ENCODE peak calls at places on chromosomes 4 and X, in seven cellular contexts. E is HCT116, M is SK-N-SH, P is HepG2, C is GM12878, Y is H1, U is K562. A is an unnamed sample. For H3K4me1, the result is how much of the 10 kb centered on the place peaks cover.

GRCh38 chrX:69501433-69501832 is 2.7 kb upstream of the NALF2 start:
- DNase-seq in E (peak), Y (peak), P (peak), C (no peak), M (no peak), U (no peak), A (peak)

GRCh38 chr4:122450847-122451246 is 5.7 kb downstream of the IL2 start:
- DNase-seq in Y (peak), U (no peak), E (peak), P (peak), C (no peak), M (no peak), A (peak)

GRCh38 chr4:186687263-186687662 is 36.4 kb downstream of the FAT1 start:
- DNase-seq in U (no peak), Y (no peak), C (no peak), E (no peak), P (no peak), M (no peak), A (no peak)

GRCh38 chrX:70029790-70030189 is 19.9 kb downstream of the AWAT2 start:
- DNase-seq in Y (no peak), P (no peak), C (no peak), E (no peak), M (no peak), U (no peak), A (no peak)

GRCh38 chr4:147078875-147079658 is 133.4 kb upstream of the TTC29 start:
- DNase-seq in U (no peak), C (no peak), Y (no peak), M (peak), E (no peak), P (no peak), A (no peak)

GRCh38 chrX:69031181-69031580 is 134.1 kb downstream of the PJA1 start:
- DNase-seq in P (peak), M (peak), C (no peak), U (no peak), E (peak), Y (peak), A (no peak)

GRCh38 chr4:82275431-82276423 is 98.1 kb downstream of the HNRNPD start:
- DNase-seq in P (peak), C (no peak), Y (peak), E (no peak), U (peak), M (no peak), A (no peak)

GRCh38 chrX:132612990-132613564 is 124.2 kb upstream of the MBNL3 start:
- DNase-seq in C (no peak), E (peak), Y (peak), M (peak), U (peak), P (no peak), A (no peak)

GRCh38 chr4:71231073-71231752 is 107.6 kb upstream of the SLC4A4 start:
- DNase-seq in U (no peak), M (no peak), E (no peak), Y (no peak), C (no peak), P (no peak), A (no peak)

GRCh38 chr4:55393461-55394320 is 2.1 kb upstream of the TMEM165 start:
- DNase-seq in Y (no peak), U (no peak), M (no peak), P (no peak), E (no peak), C (no peak), A (no peak)

GRCh38 chr4:185774815-185775684 is 36.9 kb downstream of the SORBS2 start:
- DNase-seq in P (no peak), U (no peak), M (no peak), Y (no peak), E (no peak), C (no peak), A (no peak)

GRCh38 chr4:5971077-5971447 is 47.2 kb downstream of the C4orf50 start:
- DNase-seq in U (peak), E (no peak), M (peak), C (no peak), P (no peak), Y (no peak), A (no peak)

GRCh38 chr4:120049732-120050494 is 16.7 kb downstream of the MAD2L1 start:
- DNase-seq in P (peak), U (peak), Y (peak), E (peak), M (peak), C (peak), A (peak)

GRCh38 chr4:120053916-120054315 is 12.7 kb downstream of the MAD2L1 start:
- DNase-seq in E (no peak), P (no peak), Y (no peak), M (no peak), U (no peak), C (no peak), A (no peak)

GRCh38 chr4:120055795-120056194 is 10.9 kb downstream of the MAD2L1 start:
- DNase-seq in M (no peak), P (no peak), U (no peak), E (no peak), Y (no peak), C (no peak), A (no peak)

GRCh38 chr4:120055167-120055566 is 11.5 kb downstream of the MAD2L1 start:
- DNase-seq in P (no peak), E (no peak), M (no peak), U (no peak), Y (no peak), C (no peak), A (no peak)

DNA sequence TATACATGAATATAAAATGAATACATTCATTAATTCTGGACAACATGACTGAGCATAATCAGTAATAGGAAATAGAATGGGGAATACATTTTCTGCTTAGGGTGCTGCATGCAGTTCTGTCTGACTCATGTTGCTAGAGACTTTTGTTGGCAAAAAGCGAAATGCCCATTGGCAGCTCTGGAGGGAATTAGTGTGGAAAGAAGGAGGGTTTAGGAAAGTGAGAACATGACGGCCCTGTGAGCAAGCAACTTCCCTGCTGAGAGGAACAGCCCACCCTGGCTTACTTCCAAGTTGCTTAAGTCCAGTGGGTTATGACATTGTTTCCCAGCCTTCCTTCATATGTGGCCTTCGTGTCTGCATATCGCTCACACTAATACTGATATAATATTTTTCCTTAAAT is 13.8 kb downstream of the MAD2L1 start:
- DNase-seq in E (no peak), Y (no peak), M (no peak), U (no peak), C (no peak), P (no peak), A (no peak)
- TF ChIP-seq YY1 in E (no peak), Y (no peak), M (no peak), U (no peak), C (no peak), P (no peak), A (no peak)

DNA sequence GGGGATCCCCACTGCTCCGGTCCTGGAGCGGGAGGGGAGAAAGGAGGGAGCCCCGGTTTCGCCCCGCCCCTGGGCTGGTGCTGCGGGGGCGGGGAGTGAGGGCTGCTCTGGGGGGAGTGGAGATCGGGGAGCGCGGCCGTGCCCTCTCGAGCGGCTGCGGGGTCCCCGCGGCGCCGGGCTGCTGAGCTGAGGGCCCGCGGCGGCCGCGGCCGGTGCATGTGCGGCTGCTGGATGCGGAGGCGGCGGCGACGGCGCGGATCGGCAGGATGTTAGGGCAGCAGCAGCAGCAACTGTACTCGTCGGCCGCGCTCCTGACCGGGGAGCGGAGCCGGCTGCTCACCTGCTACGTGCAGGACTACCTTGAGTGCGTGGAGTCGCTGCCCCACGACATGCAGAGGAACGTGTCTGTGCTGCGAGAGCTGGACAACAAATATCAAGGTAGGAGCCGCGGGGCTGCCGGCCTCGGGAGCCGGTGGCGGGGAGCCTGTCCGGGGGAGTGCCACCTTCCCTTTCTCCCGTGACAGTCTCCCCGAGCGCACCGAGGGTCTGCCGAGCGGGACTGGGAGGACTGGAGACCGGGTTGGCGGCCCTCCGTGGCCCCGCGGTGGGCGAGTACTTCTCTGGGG is at the start of gene ING2:
- DNase-seq in P (peak), C (no peak), Y (peak), U (peak), E (peak), M (peak), A (no peak)
- H3K9ac ChIP-seq in P (peak), C (peak), Y (peak), U (peak), E (peak), M (peak), A (peak)

GRCh38 chr4:77817304-77818076 is 1.7 kb downstream of the CNOT6L start:
- DNase-seq in Y (no peak), P (peak), C (no peak), M (no peak), E (no peak), U (no peak), A (no peak)

GRCh38 chr4:77818667-77819408 is at the start of gene CNOT6L:
- DNase-seq in Y (peak), M (peak), C (no peak), U (peak), P (no peak), E (peak), A (no peak)

GRCh38 chr4:77819409-77819835 is 254 bp upstream of the CNOT6L start:
- DNase-seq in E (no peak), C (no peak), U (peak), Y (no peak), M (peak), P (no peak), A (no peak)

GRCh38 chr4:77818077-77818666 is 996 bp downstream of the CNOT6L start:
- DNase-seq in P (peak), Y (peak), U (peak), C (no peak), E (peak), M (peak), A (no peak)

GRCh38 chr4:77815651-77816050 is 3.5 kb downstream of the CNOT6L start:
- DNase-seq in C (no peak), E (no peak), U (no peak), Y (no peak), M (no peak), P (no peak), A (no peak)
- H3K4me1 ChIP-seq in C (under half), E (under half), U (under half), Y (under half), M (under half), P (under half), A (under half)

GRCh38 chr4:152697284-152698011 is 17.7 kb upstream of the TMEM154 start:
- DNase-seq in M (no peak), E (no peak), P (no peak), Y (no peak), C (no peak), U (no peak), A (no peak)
- TF ChIP-seq YY1 in M (no peak), E (no peak), P (no peak), Y (no peak), C (no peak), U (no peak), A (no peak)

GRCh38 chr4:678331-678734 is 4.0 kb downstream of the MYL5 start:
- DNase-seq in Y (no peak), M (no peak), P (no peak), E (no peak), U (no peak), C (no peak), A (no peak)
- H3K9ac ChIP-seq in Y (no peak), M (no peak), P (peak), E (peak), U (peak), C (no peak), A (no peak)

GRCh38 chrX:13008189-13008533 is 33.3 kb downstream of the TMSB4X start:
- DNase-seq in E (no peak), M (no peak), C (no peak), Y (no peak), U (no peak), P (no peak), A (no peak)

GRCh38 chrX:13005671-13006473 is 31.0 kb downstream of the TMSB4X start:
- DNase-seq in M (no peak), C (peak), U (no peak), E (no peak), Y (no peak), P (no peak), A (no peak)

GRCh38 chrX:13009256-13009655 is 34.3 kb downstream of the TMSB4X start:
- DNase-seq in Y (no peak), M (no peak), P (no peak), C (no peak), U (no peak), E (no peak), A (no peak)

GRCh38 chrX:13008851-13009250 is 33.9 kb downstream of the TMSB4X start:
- DNase-seq in Y (no peak), U (no peak), M (no peak), E (no peak), P (no peak), C (no peak), A (no peak)

DNA sequence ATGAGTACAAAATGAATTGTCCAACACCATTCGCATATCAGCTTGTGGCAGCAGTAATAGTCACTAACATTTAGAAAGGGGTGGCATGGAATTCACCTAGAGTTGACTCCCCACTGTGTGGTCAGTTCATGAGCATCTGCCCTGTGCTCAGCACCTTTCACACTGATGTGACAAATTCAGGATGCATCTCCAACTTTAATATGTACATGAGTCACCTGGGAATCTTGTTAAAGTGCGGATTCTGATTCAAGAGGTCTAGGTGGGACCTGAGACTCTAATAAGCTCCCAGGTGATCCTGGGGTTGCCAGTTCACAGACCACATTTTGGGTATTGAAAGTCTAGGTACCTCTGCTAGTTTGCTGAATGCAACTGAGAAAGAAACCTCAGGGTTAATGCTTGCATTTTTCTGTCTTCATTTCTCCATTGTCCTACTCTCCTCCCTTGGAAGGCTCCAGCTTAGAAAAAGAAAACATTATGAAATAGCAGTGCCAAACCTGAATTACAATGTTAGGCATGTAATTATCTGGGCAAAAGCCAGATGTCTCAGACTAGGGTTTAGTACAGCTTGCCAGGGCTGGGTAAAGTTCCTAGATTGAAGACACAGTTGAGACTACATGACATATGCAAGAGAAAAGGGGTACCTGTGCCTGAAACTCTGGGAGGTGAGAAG is 32.7 kb downstream of the TMSB4X start:
- DNase-seq in U (no peak), C (no peak), E (no peak), Y (no peak), P (no peak), M (no peak), A (no peak)
- H3K4me1 ChIP-seq in U (under half), C (half or more), E (under half), Y (under half), P (under half), M (under half), A (under half)

DNA sequence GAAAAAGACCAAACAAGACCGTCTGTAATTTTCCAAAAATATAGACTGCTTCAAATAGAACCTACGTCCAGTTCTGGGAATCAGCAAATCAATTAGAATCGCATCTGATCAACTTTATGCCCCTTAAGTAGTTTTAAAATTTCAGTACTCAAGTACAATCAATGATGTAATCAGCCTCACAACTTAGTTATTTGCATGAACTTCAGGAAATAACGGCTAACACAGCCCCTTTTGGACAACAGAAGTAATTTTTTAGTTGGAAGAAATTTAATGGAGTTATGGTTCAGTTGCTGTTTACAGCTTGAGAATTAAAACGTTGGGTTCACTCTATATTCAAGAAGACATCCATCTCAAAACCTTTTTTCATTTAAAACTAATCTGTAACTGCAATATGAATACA is 1.1 kb downstream of the TAPT1 start:
- DNase-seq in C (no peak), E (no peak), U (no peak), Y (no peak), P (no peak), M (no peak), A (no peak)
- TF ChIP-seq YY1 in C (no peak), E (no peak), U (no peak), Y (no peak), P (no peak), M (no peak), A (no peak)